ENCODE peak calls at places on chromosomes 11 and 22, in five cellular contexts. One of them, this sample, is unnamed.

GRCh38 chr11:108538022-108538424 is 39.8 kb upstream of the POGLUT3 start:
- DNase-seq in A549: no peak
- DNase-seq in IMR-90: no peak
- DNase-seq in fibroblast of lung: no peak
- DNase-seq in tibial nerve: no peak
- DNase-seq in this sample: no peak

GRCh38 chr11:69704508-69705245 is 855 bp upstream of the FGF19 start:
- DNase-seq in A549: peak; percentile 46
- DNase-seq in IMR-90: no peak
- DNase-seq in fibroblast of lung: no peak
- DNase-seq in tibial nerve: no peak
- DNase-seq in this sample: no peak

GRCh38 chr22:44112191-44112590 is 68.5 kb upstream of the PARVG start:
- DNase-seq in A549: no peak
- DNase-seq in IMR-90: no peak
- DNase-seq in fibroblast of lung: no peak
- DNase-seq in tibial nerve: no peak
- DNase-seq in this sample: no peak

GRCh38 chr22:25174156-25174887 is 25.3 kb upstream of the CRYBB3 start:
- DNase-seq in A549: no peak
- DNase-seq in IMR-90: no peak
- DNase-seq in fibroblast of lung: no peak
- DNase-seq in tibial nerve: no peak
- DNase-seq in this sample: no peak

GRCh38 chr11:17418437-17418836 is 30.0 kb upstream of the KCNJ11 start:
- DNase-seq in A549: no peak
- DNase-seq in IMR-90: no peak
- DNase-seq in fibroblast of lung: no peak
- DNase-seq in tibial nerve: no peak
- DNase-seq in this sample: no peak

GRCh38 chr22:50313021-50313420 is 5.6 kb upstream of the PLXNB2 start:
- DNase-seq in A549: no peak
- DNase-seq in IMR-90: no peak
- DNase-seq in fibroblast of lung: no peak
- DNase-seq in tibial nerve: no peak
- DNase-seq in this sample: no peak

GRCh38 chr11:68130121-68130520 is 8.9 kb upstream of the CHKA start:
- DNase-seq in A549: no peak
- DNase-seq in IMR-90: no peak
- DNase-seq in fibroblast of lung: no peak
- DNase-seq in tibial nerve: no peak
- DNase-seq in this sample: no peak

GRCh38 chr11:112511271-112511670 is 250.6 kb upstream of the PLET1 start:
- DNase-seq in A549: no peak
- DNase-seq in IMR-90: no peak
- DNase-seq in fibroblast of lung: no peak
- DNase-seq in tibial nerve: no peak
- DNase-seq in this sample: no peak

GRCh38 chr22:22694106-22694505 is 49.7 kb downstream of the GGTLC2 start:
- DNase-seq in A549: no peak
- DNase-seq in IMR-90: no peak
- DNase-seq in fibroblast of lung: no peak
- DNase-seq in tibial nerve: no peak
- DNase-seq in this sample: no peak

GRCh38 chr11:61690706-61691377 is 10.7 kb downstream of the DAGLA start:
- DNase-seq in A549: no peak
- DNase-seq in IMR-90: no peak
- DNase-seq in fibroblast of lung: no peak
- DNase-seq in tibial nerve: no peak
- DNase-seq in this sample: no peak

GRCh38 chr22:44319685-44320084 is 6.9 kb upstream of the SHISAL1 start:
- DNase-seq in A549: no peak
- DNase-seq in IMR-90: no peak
- DNase-seq in fibroblast of lung: no peak
- DNase-seq in tibial nerve: no peak
- DNase-seq in this sample: no peak

GRCh38 chr11:43735931-43736330 is 55.4 kb downstream of the HSD17B12 start:
- DNase-seq in A549: no peak
- DNase-seq in IMR-90: peak; percentile 71
- DNase-seq in fibroblast of lung: peak; percentile 78
- DNase-seq in tibial nerve: no peak
- DNase-seq in this sample: no peak

GRCh38 chr22:21101877-21102638 is 56.3 kb downstream of the LRRC74B start:
- DNase-seq in A549: no peak
- DNase-seq in IMR-90: no peak
- DNase-seq in fibroblast of lung: peak; percentile 10
- DNase-seq in tibial nerve: no peak
- DNase-seq in this sample: no peak

GRCh38 chr22:30253205-30253852 is 6.8 kb upstream of the LIF start:
- DNase-seq in A549: peak; percentile 93
- DNase-seq in IMR-90: peak; percentile 83
- DNase-seq in fibroblast of lung: peak; percentile 82
- DNase-seq in tibial nerve: peak; percentile 52
- DNase-seq in this sample: peak; percentile 16

GRCh38 chr11:34439521-34440258 is 956 bp downstream of the CAT start:
- DNase-seq in A549: no peak
- DNase-seq in IMR-90: no peak
- DNase-seq in fibroblast of lung: no peak
- DNase-seq in tibial nerve: no peak
- DNase-seq in this sample: no peak

GRCh38 chr22:39519681-39520053 is 695 bp upstream of the ATF4 start:
- DNase-seq in A549: peak; percentile 61
- DNase-seq in IMR-90: no peak
- DNase-seq in fibroblast of lung: peak; percentile 58
- DNase-seq in tibial nerve: peak; percentile 49
- DNase-seq in this sample: peak; percentile 43

GRCh38 chr11:3836903-3837302 is 3.9 kb downstream of the RHOG start:
- DNase-seq in A549: no peak
- DNase-seq in IMR-90: no peak
- DNase-seq in fibroblast of lung: no peak
- DNase-seq in tibial nerve: no peak
- DNase-seq in this sample: peak; percentile 39

GRCh38 chr11:91624021-91624420 is 600.6 kb upstream of the FAT3 start:
- DNase-seq in A549: no peak
- DNase-seq in IMR-90: no peak
- DNase-seq in fibroblast of lung: no peak
- DNase-seq in tibial nerve: no peak
- DNase-seq in this sample: no peak

GRCh38 chr22:46180370-46181137 is 30.2 kb downstream of the PPARA start:
- DNase-seq in A549: no peak
- DNase-seq in IMR-90: no peak
- DNase-seq in fibroblast of lung: peak; percentile 23
- DNase-seq in tibial nerve: no peak
- DNase-seq in this sample: no peak

GRCh38 chr11:130215531-130216220 is 56.1 kb downstream of the ST14 start:
- DNase-seq in A549: no peak
- DNase-seq in IMR-90: no peak
- DNase-seq in fibroblast of lung: no peak
- DNase-seq in tibial nerve: no peak
- DNase-seq in this sample: no peak

GRCh38 chr11:130197386-130198035 is 37.9 kb downstream of the ST14 start:
- DNase-seq in A549: no peak
- DNase-seq in IMR-90: no peak
- DNase-seq in fibroblast of lung: no peak
- DNase-seq in tibial nerve: no peak
- DNase-seq in this sample: no peak

GRCh38 chr11:78253797-78254196 is 65.1 kb downstream of the USP35 start:
- DNase-seq in A549: no peak
- DNase-seq in IMR-90: peak; percentile 68
- DNase-seq in fibroblast of lung: no peak
- DNase-seq in tibial nerve: no peak
- DNase-seq in this sample: no peak

GRCh38 chr11:9716275-9717039 is 52.6 kb downstream of the SWAP70 start:
- DNase-seq in A549: peak; percentile 31
- DNase-seq in IMR-90: peak; percentile 83
- DNase-seq in fibroblast of lung: peak; percentile 73
- DNase-seq in tibial nerve: no peak
- DNase-seq in this sample: no peak

GRCh38 chr11:76598426-76598839 is 72.1 kb downstream of the LRRC32 start:
- DNase-seq in A549: peak; percentile 64
- DNase-seq in IMR-90: peak; percentile 56
- DNase-seq in fibroblast of lung: peak; percentile 71
- DNase-seq in tibial nerve: no peak
- DNase-seq in this sample: no peak

GRCh38 chr11:128318856-128319474 is 268.4 kb downstream of the ETS1 start:
- DNase-seq in A549: no peak
- DNase-seq in IMR-90: peak; percentile 44
- DNase-seq in fibroblast of lung: no peak
- DNase-seq in tibial nerve: no peak
- DNase-seq in this sample: no peak
- TF ChIP-seq CTCF in A549: no peak
- TF ChIP-seq CTCF in IMR-90: no peak
- TF ChIP-seq CTCF in fibroblast of lung: no peak
- TF ChIP-seq CTCF in tibial nerve: no peak
- TF ChIP-seq CTCF in this sample: no peak

GRCh38 chr11:64251986-64252837 is 882 bp downstream of the PLCB3 start:
- DNase-seq in A549: no peak
- DNase-seq in IMR-90: no peak
- DNase-seq in fibroblast of lung: peak; percentile 25
- DNase-seq in tibial nerve: no peak
- DNase-seq in this sample: no peak
- TF ChIP-seq CTCF in A549: peak; percentile 30
- TF ChIP-seq CTCF in IMR-90: peak; percentile 35
- TF ChIP-seq CTCF in fibroblast of lung: peak; percentile 44
- TF ChIP-seq CTCF in tibial nerve: peak; percentile 14
- TF ChIP-seq CTCF in this sample: no peak

GRCh38 chr11:36090351-36091245 is 146.7 kb downstream of the LDLRAD3 start:
- DNase-seq in A549: no peak
- DNase-seq in IMR-90: no peak
- DNase-seq in fibroblast of lung: no peak
- DNase-seq in tibial nerve: no peak
- DNase-seq in this sample: no peak
- TF ChIP-seq CTCF in A549: no peak
- TF ChIP-seq CTCF in IMR-90: no peak
- TF ChIP-seq CTCF in fibroblast of lung: no peak
- TF ChIP-seq CTCF in tibial nerve: no peak
- TF ChIP-seq CTCF in this sample: no peak

GRCh38 chr11:10908215-10908990 is 50.5 kb upstream of the ZBED5 start:
- DNase-seq in A549: peak; percentile 35
- DNase-seq in IMR-90: peak; percentile 93
- DNase-seq in fibroblast of lung: peak; percentile 84
- DNase-seq in tibial nerve: no peak
- DNase-seq in this sample: no peak

GRCh38 chr11:10902301-10902700 is 44.4 kb upstream of the ZBED5 start:
- DNase-seq in A549: no peak
- DNase-seq in IMR-90: no peak
- DNase-seq in fibroblast of lung: peak; percentile 76
- DNase-seq in tibial nerve: no peak
- DNase-seq in this sample: no peak

GRCh38 chr11:10909141-10909883 is 51.5 kb upstream of the ZBED5 start:
- DNase-seq in A549: no peak
- DNase-seq in IMR-90: peak; percentile 42
- DNase-seq in fibroblast of lung: no peak
- DNase-seq in tibial nerve: no peak
- DNase-seq in this sample: no peak

GRCh38 chr11:10902756-10903155 is 44.9 kb upstream of the ZBED5 start:
- DNase-seq in A549: no peak
- DNase-seq in IMR-90: no peak
- DNase-seq in fibroblast of lung: no peak
- DNase-seq in tibial nerve: no peak
- DNase-seq in this sample: no peak

DNA sequence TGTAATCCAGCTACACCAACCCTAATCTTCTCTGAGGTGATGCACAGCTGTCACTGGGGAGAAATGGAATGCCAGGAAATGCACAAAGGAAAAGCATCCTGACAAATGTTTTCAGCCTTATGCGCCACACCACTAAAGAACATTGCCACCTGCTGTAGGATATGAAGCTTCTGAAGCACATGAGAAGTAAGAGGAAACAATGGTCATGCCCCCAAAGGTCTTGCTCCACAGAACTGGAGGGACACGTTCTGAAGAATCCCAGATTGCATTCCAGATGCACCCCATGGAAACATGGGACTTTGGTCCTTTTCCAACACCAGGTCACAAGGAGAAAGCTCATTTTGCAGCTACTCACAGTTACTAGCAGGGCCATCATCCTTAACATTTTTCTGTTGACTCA is 48.7 kb upstream of the ZBED5 start:
- DNase-seq in A549: peak; percentile 61
- DNase-seq in IMR-90: peak; percentile 56
- DNase-seq in fibroblast of lung: peak; percentile 44
- DNase-seq in tibial nerve: no peak
- DNase-seq in this sample: no peak
- TF ChIP-seq CTCF in A549: peak; percentile 24
- TF ChIP-seq CTCF in IMR-90: no peak
- TF ChIP-seq CTCF in fibroblast of lung: peak; percentile 17
- TF ChIP-seq CTCF in tibial nerve: no peak
- TF ChIP-seq CTCF in this sample: peak; percentile 4

GRCh38 chr11:14372011-14372410 is 13.0 kb upstream of the RRAS2 start:
- DNase-seq in A549: no peak
- DNase-seq in IMR-90: no peak
- DNase-seq in fibroblast of lung: no peak
- DNase-seq in tibial nerve: no peak
- DNase-seq in this sample: no peak

GRCh38 chr11:14378171-14378570 is 19.2 kb upstream of the RRAS2 start:
- DNase-seq in A549: no peak
- DNase-seq in IMR-90: no peak
- DNase-seq in fibroblast of lung: no peak
- DNase-seq in tibial nerve: no peak
- DNase-seq in this sample: no peak

GRCh38 chr11:14376920-14377319 is 17.9 kb upstream of the RRAS2 start:
- DNase-seq in A549: peak; percentile 5
- DNase-seq in IMR-90: no peak
- DNase-seq in fibroblast of lung: no peak
- DNase-seq in tibial nerve: no peak
- DNase-seq in this sample: no peak

GRCh38 chr11:14373941-14374646 is 15.1 kb upstream of the RRAS2 start:
- DNase-seq in A549: peak; percentile 30
- DNase-seq in IMR-90: peak; percentile 75
- DNase-seq in fibroblast of lung: peak; percentile 80
- DNase-seq in tibial nerve: peak; percentile 28
- DNase-seq in this sample: peak; percentile 45

DNA sequence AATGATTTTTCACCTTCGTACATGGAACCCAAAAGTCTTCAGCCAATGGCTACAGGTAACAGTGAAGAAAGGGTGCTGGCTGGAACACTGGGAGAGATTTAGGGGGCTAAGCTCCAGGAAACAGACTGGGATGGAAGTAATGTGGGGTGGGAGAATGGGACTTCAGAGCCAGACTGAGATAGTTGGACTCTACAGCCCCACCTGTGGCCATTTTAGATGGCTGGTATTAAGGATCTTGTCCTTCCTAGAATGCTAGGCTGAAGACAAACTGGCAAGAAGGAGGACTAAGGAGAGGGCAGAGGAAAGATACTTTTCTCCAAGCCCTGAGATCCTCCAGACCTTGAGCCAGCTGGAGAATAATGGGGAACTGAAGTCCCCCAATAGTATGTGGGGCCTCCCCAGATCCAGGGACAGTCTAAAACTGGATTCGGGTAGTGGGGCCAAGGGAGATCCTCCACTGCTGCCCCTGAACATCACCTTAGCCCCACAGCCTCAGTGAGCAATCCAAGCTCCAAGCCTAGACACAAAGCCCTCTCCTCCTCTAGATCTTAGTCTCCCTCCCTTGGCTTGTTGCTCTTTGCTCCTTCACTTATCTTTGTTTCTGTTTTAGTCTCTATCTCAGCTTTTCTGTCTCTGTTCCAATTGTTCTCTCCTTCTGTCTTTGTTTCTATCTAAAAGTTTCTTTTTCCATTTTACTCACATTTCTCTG is 16.1 kb upstream of the RRAS2 start:
- DNase-seq in A549: peak; percentile 30
- DNase-seq in IMR-90: no peak
- DNase-seq in fibroblast of lung: no peak
- DNase-seq in tibial nerve: no peak
- DNase-seq in this sample: no peak
- TF ChIP-seq CTCF in A549: no peak
- TF ChIP-seq CTCF in IMR-90: peak; percentile 6
- TF ChIP-seq CTCF in fibroblast of lung: peak; percentile 19
- TF ChIP-seq CTCF in tibial nerve: no peak
- TF ChIP-seq CTCF in this sample: no peak

This sample was measured in gastrocnemius medialis.